ENCODE peak calls at places on chromosomes 11 and 22, in nine cellular contexts. One of them, this sample, is unnamed. For H3K36me3, the result is how much of the 10 kb centered on the place peaks cover.

GRCh38 chr22:45756558-45756957 is 84.9 kb downstream of the ATXN10 start:
- DNase-seq in transverse colon: no peak
- DNase-seq in GM23338: no peak
- DNase-seq in CD8-positive, alpha-beta T cell: no peak
- DNase-seq in psoas muscle: no peak
- DNase-seq in endothelial cell of umbilical vein: no peak
- DNase-seq in PC-3: no peak
- DNase-seq in colonic mucosa: no peak
- DNase-seq in upper lobe of right lung: no peak
- DNase-seq in this sample: no peak

GRCh38 chr11:61302550-61302949 is 7.4 kb upstream of the VWCE start:
- DNase-seq in transverse colon: no peak
- DNase-seq in GM23338: no peak
- DNase-seq in CD8-positive, alpha-beta T cell: no peak
- DNase-seq in psoas muscle: no peak
- DNase-seq in endothelial cell of umbilical vein: no peak
- DNase-seq in PC-3: no peak
- DNase-seq in colonic mucosa: no peak
- DNase-seq in upper lobe of right lung: no peak
- DNase-seq in this sample: no peak

GRCh38 chr11:84384637-84385227 is 1098.6 kb upstream of the CCDC90B start:
- DNase-seq in transverse colon: peak
- DNase-seq in GM23338: peak
- DNase-seq in CD8-positive, alpha-beta T cell: no peak
- DNase-seq in psoas muscle: no peak
- DNase-seq in endothelial cell of umbilical vein: peak
- DNase-seq in PC-3: peak
- DNase-seq in colonic mucosa: peak
- DNase-seq in upper lobe of right lung: no peak
- DNase-seq in this sample: peak

GRCh38 chr11:134656861-134657540 is 245.0 kb upstream of the B3GAT1 start:
- DNase-seq in transverse colon: no peak
- DNase-seq in GM23338: no peak
- DNase-seq in CD8-positive, alpha-beta T cell: no peak
- DNase-seq in psoas muscle: no peak
- DNase-seq in endothelial cell of umbilical vein: no peak
- DNase-seq in PC-3: no peak
- DNase-seq in colonic mucosa: peak
- DNase-seq in upper lobe of right lung: peak
- DNase-seq in this sample: no peak

GRCh38 chr11:79100093-79100704 is 340.6 kb downstream of the TENM4 start:
- DNase-seq in transverse colon: peak
- DNase-seq in GM23338: peak
- DNase-seq in CD8-positive, alpha-beta T cell: no peak
- DNase-seq in psoas muscle: no peak
- DNase-seq in endothelial cell of umbilical vein: peak
- DNase-seq in PC-3: peak
- DNase-seq in colonic mucosa: peak
- DNase-seq in upper lobe of right lung: no peak
- DNase-seq in this sample: peak

GRCh38 chr22:29351042-29351441 is 35.5 kb upstream of the RASL10A start:
- DNase-seq in transverse colon: peak
- DNase-seq in GM23338: no peak
- DNase-seq in CD8-positive, alpha-beta T cell: no peak
- DNase-seq in psoas muscle: peak
- DNase-seq in endothelial cell of umbilical vein: no peak
- DNase-seq in PC-3: no peak
- DNase-seq in colonic mucosa: peak
- DNase-seq in upper lobe of right lung: no peak
- DNase-seq in this sample: no peak

GRCh38 chr11:35321532-35322320 is 97.6 kb downstream of the SLC1A2 start:
- DNase-seq in transverse colon: no peak
- DNase-seq in GM23338: no peak
- DNase-seq in CD8-positive, alpha-beta T cell: no peak
- DNase-seq in psoas muscle: no peak
- DNase-seq in endothelial cell of umbilical vein: no peak
- DNase-seq in PC-3: no peak
- DNase-seq in colonic mucosa: no peak
- DNase-seq in upper lobe of right lung: no peak
- DNase-seq in this sample: no peak

GRCh38 chr11:83816572-83817187 is 530.5 kb upstream of the CCDC90B start:
- DNase-seq in transverse colon: no peak
- DNase-seq in GM23338: peak
- DNase-seq in CD8-positive, alpha-beta T cell: no peak
- DNase-seq in psoas muscle: no peak
- DNase-seq in endothelial cell of umbilical vein: peak
- DNase-seq in PC-3: peak
- DNase-seq in colonic mucosa: no peak
- DNase-seq in upper lobe of right lung: no peak
- DNase-seq in this sample: no peak

GRCh38 chr22:49699928-49700498 is 127.7 kb downstream of the BRD1 start:
- DNase-seq in transverse colon: no peak
- DNase-seq in GM23338: no peak
- DNase-seq in CD8-positive, alpha-beta T cell: no peak
- DNase-seq in psoas muscle: no peak
- DNase-seq in endothelial cell of umbilical vein: no peak
- DNase-seq in PC-3: no peak
- DNase-seq in colonic mucosa: no peak
- DNase-seq in upper lobe of right lung: no peak
- DNase-seq in this sample: no peak

GRCh38 chr11:86790867-86791849 is 9.2 kb upstream of the PRSS23 start:
- DNase-seq in transverse colon: no peak
- DNase-seq in GM23338: no peak
- DNase-seq in CD8-positive, alpha-beta T cell: no peak
- DNase-seq in psoas muscle: no peak
- DNase-seq in endothelial cell of umbilical vein: no peak
- DNase-seq in PC-3: peak
- DNase-seq in colonic mucosa: no peak
- DNase-seq in upper lobe of right lung: no peak
- DNase-seq in this sample: no peak

DNA sequence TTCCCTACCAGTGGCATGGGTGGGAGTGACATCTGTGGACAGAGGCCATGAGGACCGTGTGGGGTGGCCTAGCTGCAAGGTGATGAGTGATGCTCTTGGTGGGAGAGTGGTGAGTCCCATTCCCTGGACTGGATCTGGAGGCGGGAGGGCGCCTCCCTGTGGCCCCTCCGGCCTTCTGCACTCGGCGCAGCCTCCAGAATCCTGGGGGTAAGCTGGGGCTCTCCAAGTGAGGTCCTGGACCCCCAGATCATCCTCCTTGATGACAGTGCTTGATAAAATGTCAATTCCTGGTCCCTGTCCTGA is 32.3 kb upstream of the PRR5 start:
- DNase-seq in transverse colon: no peak
- DNase-seq in GM23338: peak
- DNase-seq in CD8-positive, alpha-beta T cell: no peak
- DNase-seq in psoas muscle: peak
- DNase-seq in endothelial cell of umbilical vein: no peak
- DNase-seq in PC-3: no peak
- DNase-seq in colonic mucosa: no peak
- DNase-seq in upper lobe of right lung: no peak
- DNase-seq in this sample: no peak
- TF ChIP-seq CTCF in transverse colon: peak
- TF ChIP-seq CTCF in GM23338: peak
- TF ChIP-seq CTCF in CD8-positive, alpha-beta T cell: peak
- TF ChIP-seq CTCF in psoas muscle: no peak
- TF ChIP-seq CTCF in endothelial cell of umbilical vein: peak
- TF ChIP-seq CTCF in PC-3: peak
- TF ChIP-seq CTCF in colonic mucosa: no peak
- TF ChIP-seq CTCF in upper lobe of right lung: peak
- TF ChIP-seq CTCF in this sample: no peak

GRCh38 chr22:23845661-23846469 is 7.1 kb upstream of the DERL3 start:
- DNase-seq in transverse colon: no peak
- DNase-seq in GM23338: no peak
- DNase-seq in CD8-positive, alpha-beta T cell: no peak
- DNase-seq in psoas muscle: peak
- DNase-seq in endothelial cell of umbilical vein: no peak
- DNase-seq in PC-3: no peak
- DNase-seq in colonic mucosa: no peak
- DNase-seq in upper lobe of right lung: no peak
- DNase-seq in this sample: no peak

GRCh38 chr22:23847310-23847920 is 8.6 kb upstream of the DERL3 start:
- DNase-seq in transverse colon: no peak
- DNase-seq in GM23338: no peak
- DNase-seq in CD8-positive, alpha-beta T cell: no peak
- DNase-seq in psoas muscle: peak
- DNase-seq in endothelial cell of umbilical vein: no peak
- DNase-seq in PC-3: no peak
- DNase-seq in colonic mucosa: no peak
- DNase-seq in upper lobe of right lung: no peak
- DNase-seq in this sample: no peak

GRCh38 chr22:23850136-23850611 is 7.5 kb upstream of the SLC2A11 start:
- DNase-seq in transverse colon: no peak
- DNase-seq in GM23338: no peak
- DNase-seq in CD8-positive, alpha-beta T cell: no peak
- DNase-seq in psoas muscle: peak
- DNase-seq in endothelial cell of umbilical vein: no peak
- DNase-seq in PC-3: no peak
- DNase-seq in colonic mucosa: no peak
- DNase-seq in upper lobe of right lung: no peak
- DNase-seq in this sample: peak

GRCh38 chr22:23847991-23848864 is 9.4 kb upstream of the DERL3 start:
- DNase-seq in transverse colon: peak
- DNase-seq in GM23338: peak
- DNase-seq in CD8-positive, alpha-beta T cell: no peak
- DNase-seq in psoas muscle: peak
- DNase-seq in endothelial cell of umbilical vein: no peak
- DNase-seq in PC-3: no peak
- DNase-seq in colonic mucosa: no peak
- DNase-seq in upper lobe of right lung: no peak
- DNase-seq in this sample: no peak

GRCh38 chr22:23849009-23850006 is 8.4 kb upstream of the SLC2A11 start:
- DNase-seq in transverse colon: peak
- DNase-seq in GM23338: peak
- DNase-seq in CD8-positive, alpha-beta T cell: peak
- DNase-seq in psoas muscle: peak
- DNase-seq in endothelial cell of umbilical vein: peak
- DNase-seq in PC-3: peak
- DNase-seq in colonic mucosa: peak
- DNase-seq in upper lobe of right lung: peak
- DNase-seq in this sample: peak
- H3K36me3 ChIP-seq in transverse colon: under half
- H3K36me3 ChIP-seq in GM23338: under half
- H3K36me3 ChIP-seq in CD8-positive, alpha-beta T cell: under half
- H3K36me3 ChIP-seq in psoas muscle: under half
- H3K36me3 ChIP-seq in endothelial cell of umbilical vein: under half
- H3K36me3 ChIP-seq in PC-3: under half
- H3K36me3 ChIP-seq in colonic mucosa: under half
- H3K36me3 ChIP-seq in upper lobe of right lung: under half
- H3K36me3 ChIP-seq in this sample: under half

GRCh38 chr11:11441091-11441490 is 88.0 kb upstream of the CSNK2A3 start:
- DNase-seq in transverse colon: no peak
- DNase-seq in GM23338: no peak
- DNase-seq in CD8-positive, alpha-beta T cell: no peak
- DNase-seq in psoas muscle: no peak
- DNase-seq in endothelial cell of umbilical vein: no peak
- DNase-seq in PC-3: no peak
- DNase-seq in colonic mucosa: no peak
- DNase-seq in upper lobe of right lung: no peak
- DNase-seq in this sample: no peak

GRCh38 chr11:11441516-11441915 is 88.5 kb upstream of the CSNK2A3 start:
- DNase-seq in transverse colon: no peak
- DNase-seq in GM23338: no peak
- DNase-seq in CD8-positive, alpha-beta T cell: no peak
- DNase-seq in psoas muscle: no peak
- DNase-seq in endothelial cell of umbilical vein: no peak
- DNase-seq in PC-3: no peak
- DNase-seq in colonic mucosa: no peak
- DNase-seq in upper lobe of right lung: no peak
- DNase-seq in this sample: no peak

GRCh38 chr11:11444800-11445126 is 91.7 kb upstream of the CSNK2A3 start:
- DNase-seq in transverse colon: no peak
- DNase-seq in GM23338: no peak
- DNase-seq in CD8-positive, alpha-beta T cell: no peak
- DNase-seq in psoas muscle: no peak
- DNase-seq in endothelial cell of umbilical vein: peak
- DNase-seq in PC-3: no peak
- DNase-seq in colonic mucosa: no peak
- DNase-seq in upper lobe of right lung: no peak
- DNase-seq in this sample: no peak

GRCh38 chr11:11444027-11444799 is 91.2 kb upstream of the CSNK2A3 start:
- DNase-seq in transverse colon: no peak
- DNase-seq in GM23338: no peak
- DNase-seq in CD8-positive, alpha-beta T cell: no peak
- DNase-seq in psoas muscle: no peak
- DNase-seq in endothelial cell of umbilical vein: no peak
- DNase-seq in PC-3: no peak
- DNase-seq in colonic mucosa: no peak
- DNase-seq in upper lobe of right lung: no peak
- DNase-seq in this sample: no peak

GRCh38 chr11:11442791-11443190 is 89.7 kb upstream of the CSNK2A3 start:
- DNase-seq in transverse colon: no peak
- DNase-seq in GM23338: no peak
- DNase-seq in CD8-positive, alpha-beta T cell: no peak
- DNase-seq in psoas muscle: no peak
- DNase-seq in endothelial cell of umbilical vein: no peak
- DNase-seq in PC-3: no peak
- DNase-seq in colonic mucosa: no peak
- DNase-seq in upper lobe of right lung: no peak
- DNase-seq in this sample: no peak
- TF ChIP-seq CTCF in transverse colon: no peak
- TF ChIP-seq CTCF in GM23338: no peak
- TF ChIP-seq CTCF in CD8-positive, alpha-beta T cell: no peak
- TF ChIP-seq CTCF in psoas muscle: no peak
- TF ChIP-seq CTCF in endothelial cell of umbilical vein: no peak
- TF ChIP-seq CTCF in PC-3: no peak
- TF ChIP-seq CTCF in colonic mucosa: no peak
- TF ChIP-seq CTCF in upper lobe of right lung: no peak
- TF ChIP-seq CTCF in this sample: no peak

DNA sequence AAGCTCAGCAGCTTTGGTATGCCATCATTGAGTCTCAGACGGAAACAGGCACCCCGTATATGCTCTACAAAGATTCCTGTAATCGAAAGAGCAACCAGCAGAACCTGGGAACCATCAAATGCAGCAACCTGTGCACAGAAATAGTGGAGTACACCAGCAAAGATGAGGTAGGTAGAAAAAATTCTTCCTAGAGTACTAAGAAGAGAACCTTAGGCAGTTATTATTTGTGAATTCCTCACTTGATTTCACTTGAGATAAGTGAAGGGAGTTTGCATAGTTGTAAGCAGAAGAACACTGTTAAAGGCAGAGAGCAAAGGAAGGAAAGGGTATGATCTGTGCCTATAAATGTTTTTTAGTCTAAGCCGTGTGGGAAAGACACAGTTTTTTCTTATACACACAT is 28.6 kb downstream of the RRM1 start:
- DNase-seq in transverse colon: no peak
- DNase-seq in GM23338: no peak
- DNase-seq in CD8-positive, alpha-beta T cell: no peak
- DNase-seq in psoas muscle: no peak
- DNase-seq in endothelial cell of umbilical vein: no peak
- DNase-seq in PC-3: no peak
- DNase-seq in colonic mucosa: no peak
- DNase-seq in upper lobe of right lung: no peak
- DNase-seq in this sample: no peak
- H3K36me3 ChIP-seq in transverse colon: under half
- H3K36me3 ChIP-seq in GM23338: under half
- H3K36me3 ChIP-seq in CD8-positive, alpha-beta T cell: under half
- H3K36me3 ChIP-seq in psoas muscle: under half
- H3K36me3 ChIP-seq in endothelial cell of umbilical vein: under half
- H3K36me3 ChIP-seq in PC-3: half or more
- H3K36me3 ChIP-seq in colonic mucosa: under half
- H3K36me3 ChIP-seq in upper lobe of right lung: half or more
- H3K36me3 ChIP-seq in this sample: under half